ENCODE peak calls at places on chromosomes 6 and 20, in five cellular contexts. R is astrocyte of the spinal cord, J is fibroblast of mammary gland, T is AG10803, O is upper lobe of right lung. W is an unnamed sample.
A peak's percentile ranks its signal among the peaks of the same experiment; 100 is the strongest.

GRCh38 chr20:8388146-8388545 is 256.1 kb downstream of the PLCB1 start:
- DNase-seq in T (peak; percentile 84), R (peak; percentile 47), O (no peak), J (peak; percentile 81), W (peak; percentile 38)

GRCh38 chr6:117837268-117837667 is 69.8 kb upstream of the SLC35F1 start:
- DNase-seq in R (no peak), T (no peak), J (no peak), O (no peak), W (no peak)

GRCh38 chr6:139372326-139373153 is 1.9 kb downstream of the CITED2 start:
- DNase-seq in T (peak; percentile 26), R (peak; percentile 37), J (peak; percentile 41), O (no peak), W (no peak)

GRCh38 chr6:34234667-34235604 is 1.7 kb upstream of the HMGA1 start:
- DNase-seq in T (no peak), J (no peak), R (no peak), O (peak; percentile 80), W (no peak)

GRCh38 chr6:87408721-87409155 is 966 bp downstream of the CFAP206 start:
- DNase-seq in O (no peak), T (no peak), R (no peak), J (no peak), W (no peak)

GRCh38 chr6:47360388-47360787 is 50.7 kb upstream of the TNFRSF21 start:
- DNase-seq in J (no peak), T (no peak), R (no peak), O (no peak), W (no peak)

GRCh38 chr6:144345451-144345850 is 60.3 kb downstream of the UTRN start:
- DNase-seq in R (no peak), T (no peak), O (no peak), J (no peak), W (no peak)

GRCh38 chr6:148154648-148155047 is 188.0 kb upstream of the SASH1 start:
- DNase-seq in O (no peak), T (no peak), R (no peak), J (no peak), W (no peak)

GRCh38 chr6:112180095-112180820 is 74.1 kb downstream of the LAMA4 start:
- DNase-seq in O (no peak), J (peak; percentile 91), R (peak; percentile 89), T (peak; percentile 86), W (peak; percentile 86)

GRCh38 chr6:126359936-126360537 is 20.1 kb downstream of the CENPW start:
- DNase-seq in T (no peak), R (no peak), O (no peak), J (no peak), W (no peak)

GRCh38 chr6:25017932-25018581 is 82.3 kb upstream of the RIPOR2 start:
- DNase-seq in R (peak; percentile 63), O (peak; percentile 84), T (peak; percentile 55), J (peak; percentile 81), W (no peak)

GRCh38 chr6:38034269-38034914 is 214.9 kb downstream of the ZFAND3 start:
- DNase-seq in T (peak; percentile 68), O (no peak), J (peak; percentile 74), R (peak; percentile 67), W (peak; percentile 57)

GRCh38 chr6:139882234-139882633 is 507.8 kb upstream of the CITED2 start:
- DNase-seq in O (no peak), T (no peak), R (peak; percentile 72), J (peak; percentile 31), W (no peak)

GRCh38 chr6:12968839-12969558 is 252.4 kb downstream of the PHACTR1 start:
- DNase-seq in O (no peak), T (no peak), R (no peak), J (no peak), W (no peak)

GRCh38 chr20:45833030-45833882 is at the start of gene SNX21:
- DNase-seq in T (peak; percentile 97), R (peak; percentile 92), J (peak; percentile 97), O (peak; percentile 91), W (peak; percentile 72)

GRCh38 chr20:58436868-58437645 is 48.0 kb downstream of the VAPB start:
- DNase-seq in J (no peak), T (no peak), O (no peak), R (no peak), W (no peak)

GRCh38 chr6:46234156-46234556 is 63.4 kb upstream of the ENPP5 start:
- DNase-seq in J (no peak), O (no peak), T (peak; percentile 50), R (no peak), W (no peak)

GRCh38 chr6:33314515-33314942 is 651 bp upstream of the TAPBP start:
- DNase-seq in J (peak; percentile 88), O (peak; percentile 75), T (peak; percentile 74), R (peak; percentile 72), W (no peak)

GRCh38 chr6:150443621-150444020 is 74.8 kb downstream of the IYD start:
- DNase-seq in J (peak; percentile 8), R (no peak), O (no peak), T (peak; percentile 5), W (no peak)

GRCh38 chr6:143337201-143337949 is 113.1 kb downstream of the ADAT2 start:
- DNase-seq in R (no peak), T (no peak), J (no peak), O (no peak), W (no peak)

GRCh38 chr6:143546599-143546998 is 35.1 kb upstream of the FUCA2 start:
- DNase-seq in R (no peak), O (no peak), J (no peak), T (no peak), W (no peak)

GRCh38 chr6:129853996-129854711 is 7.0 kb downstream of the TMEM244 start:
- DNase-seq in T (no peak), R (peak; percentile 76), J (peak; percentile 77), O (no peak), W (no peak)

GRCh38 chr6:32171234-32171633 is 4.7 kb downstream of the AGPAT1 start:
- DNase-seq in O (no peak), J (no peak), R (no peak), T (no peak), W (no peak)

GRCh38 chr6:3915076-3915791 is 66.1 kb downstream of the FAM50B start:
- DNase-seq in J (no peak), O (no peak), T (no peak), R (no peak), W (no peak)

GRCh38 chr6:3630258-3630828 is 121.2 kb downstream of the PXDC1 start:
- DNase-seq in O (no peak), T (no peak), J (no peak), R (no peak), W (no peak)

GRCh38 chr6:18262812-18263560 is 1.3 kb downstream of the DEK start:
- DNase-seq in O (no peak), R (peak; percentile 39), T (no peak), J (peak; percentile 17), W (no peak)

GRCh38 chr20:53163486-53163885 is 191.3 kb downstream of the TSHZ2 start:
- DNase-seq in T (peak; percentile 76), O (no peak), R (peak; percentile 92), J (peak; percentile 98), W (peak; percentile 91)

GRCh38 chr20:57672164-57672563 is 37.7 kb downstream of the PMEPA1 start:
- DNase-seq in J (peak; percentile 12), R (peak; percentile 62), T (peak; percentile 66), O (peak; percentile 84), W (no peak)

GRCh38 chr6:27478141-27478705 is 5.3 kb upstream of the ZNF184 start:
- DNase-seq in O (no peak), T (peak; percentile 24), R (no peak), J (peak; percentile 34), W (no peak)

GRCh38 chr20:40724566-40724965 is 35.5 kb upstream of the MAFB start:
- DNase-seq in R (no peak), J (no peak), T (no peak), O (no peak), W (no peak)

GRCh38 chr6:81859884-81860283 is 107.4 kb upstream of the TENT5A start:
- DNase-seq in T (no peak), R (no peak), O (no peak), J (peak; percentile 58), W (no peak)

GRCh38 chr6:170522565-170523183 is 30.4 kb downstream of the PSMB1 start:
- DNase-seq in T (no peak), R (no peak), O (no peak), J (peak; percentile 16), W (no peak)

GRCh38 chr20:21704408-21705385 is 767 bp upstream of the PAX1 start:
- DNase-seq in O (no peak), R (no peak), J (no peak), T (no peak), W (no peak)

GRCh38 chr6:10202581-10202980 is 212.3 kb downstream of the TFAP2A start:
- DNase-seq in T (no peak), J (no peak), O (no peak), R (no peak), W (no peak)

GRCh38 chr6:12750416-12750815 is 33.8 kb downstream of the PHACTR1 start:
- DNase-seq in T (no peak), R (no peak), O (no peak), J (no peak), W (no peak)

GRCh38 chr20:3900187-3900604 is 11.0 kb downstream of the PANK2 start:
- DNase-seq in O (no peak), R (no peak), J (no peak), T (no peak), W (no peak)

GRCh38 chr20:3896853-3897252 is 7.7 kb downstream of the PANK2 start:
- DNase-seq in R (no peak), J (no peak), T (no peak), O (no peak), W (no peak)

GRCh38 chr20:3898639-3899038 is 9.5 kb downstream of the PANK2 start:
- DNase-seq in T (no peak), R (no peak), J (no peak), O (no peak), W (no peak)

GRCh38 chr20:3894796-3895195 is 5.6 kb downstream of the PANK2 start:
- DNase-seq in J (no peak), R (no peak), T (no peak), O (no peak), W (no peak)

DNA sequence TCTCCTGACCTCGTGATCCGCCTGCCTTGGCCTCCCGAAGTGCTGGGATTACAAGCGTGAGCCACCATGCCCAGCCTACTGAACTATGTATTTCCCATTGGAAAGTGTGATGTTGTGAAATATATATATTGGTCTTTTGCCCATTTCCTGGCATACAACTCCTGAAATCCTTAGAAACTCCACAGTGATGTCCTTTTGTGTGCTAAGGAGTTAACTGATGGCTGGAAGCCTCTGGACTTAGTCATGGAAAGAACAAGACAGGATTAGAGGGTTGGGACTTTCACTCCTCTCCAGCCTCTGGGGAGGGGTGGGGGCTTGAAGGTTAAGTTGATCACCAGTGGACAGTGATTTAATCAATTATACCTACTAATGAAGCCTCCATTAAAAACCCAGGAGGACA is 7.1 kb downstream of the PANK2 start:
- DNase-seq in T (peak; percentile 59), O (no peak), R (no peak), J (peak; percentile 75), W (no peak)
- TF ChIP-seq CTCF in T (no peak), O (no peak), R (no peak), J (no peak), W (no peak)

GRCh38 chr20:64077876-64078551 is 1.3 kb downstream of the RGS19 start:
- DNase-seq in O (no peak), J (no peak), T (no peak), R (no peak), W (no peak)
- H3K4me3 ChIP-seq in O (peak overlapping the region; percentile 71), J (no peak overlapping the region), T (peak overlapping the region; percentile 71), R (peak overlapping the region; percentile 63), W (peak overlapping the region; percentile 60)

GRCh38 chr20:33176101-33176500 is 8.1 kb downstream of the BPIFA2 start:
- DNase-seq in J (no peak), R (no peak), T (no peak), O (no peak), W (no peak)
- TF ChIP-seq CTCF in J (no peak), R (no peak), T (no peak), O (no peak), W (no peak)

GRCh38 chr20:49659096-49659495 is 54.6 kb downstream of the B4GALT5 start:
- DNase-seq in R (no peak), O (no peak), T (no peak), J (no peak), W (no peak)
- H3K4me3 ChIP-seq in R (no peak overlapping the region), O (no peak overlapping the region), T (no peak overlapping the region), J (no peak overlapping the region), W (no peak overlapping the region)